ENCODE peak calls at places on chromosomes 1 and 21, in six cellular contexts. F is stimulated activated naive B cell treated with anti-CD40 and anti-IgM and Interleukin-4, amounts not matched to agents 10 μg/mL and 1 μg/mL and 100 μg/mL, for 72 hours; O is SHP77; Y is left colon; X is C1 segment of cervical spinal cord; B is NCI-H1092 treated with DMSO at 0.1 percent for 48 hours. V is an unnamed sample.

GRCh38 chr1:109773900-109774485 is 10.3 kb upstream of the EPS8L3 start:
- DNase-seq in Y (peak; percentile 25), F (no peak), O (no peak), B (no peak), X (no peak), V (no peak)

GRCh38 chr1:53771648-53772047 is 32.7 kb upstream of the GLIS1 start:
- DNase-seq in F (no peak), O (no peak), Y (no peak), B (no peak), X (no peak), V (no peak)

GRCh38 chr21:29072873-29073221 is 601 bp downstream of the CCT8 start:
- DNase-seq in F (no peak), Y (no peak), B (no peak), X (no peak), O (no peak), V (no peak)

GRCh38 chr1:155082301-155082940 is 3.8 kb downstream of the EFNA3 start:
- DNase-seq in B (no peak), Y (peak; percentile 75), X (no peak), O (no peak), F (no peak), V (no peak)

GRCh38 chr1:15053091-15053657 is 100.4 kb upstream of the TMEM51 start:
- DNase-seq in X (no peak), O (no peak), B (no peak), F (no peak), Y (no peak), V (no peak)

GRCh38 chr1:110605901-110606783 is at the start of gene KCNA2:
- DNase-seq in B (peak; percentile 37), X (peak; percentile 64), Y (no peak), O (peak; percentile 32), F (no peak), V (peak; percentile 66)

GRCh38 chr1:32871364-32872188 is 864 bp upstream of the FNDC5 start:
- DNase-seq in X (no peak), F (no peak), Y (no peak), B (no peak), O (no peak), V (peak; percentile 9)

GRCh38 chr1:212030936-212031528 is 4.3 kb downstream of the INTS7 start:
- DNase-seq in Y (no peak), X (no peak), F (no peak), O (no peak), B (no peak), V (no peak)

GRCh38 chr1:42479621-42480020 is 16.5 kb downstream of the CCDC30 start:
- DNase-seq in X (no peak), B (peak; percentile 7), F (no peak), O (no peak), Y (no peak), V (peak; percentile 85)

GRCh38 chr1:165512817-165513216 is 31.0 kb upstream of the LRRC52 start:
- DNase-seq in B (no peak), Y (no peak), O (no peak), F (no peak), X (no peak), V (peak; percentile 62)

GRCh38 chr1:37034301-37035013 is at the start of gene GRIK3:
- DNase-seq in F (no peak), Y (no peak), O (no peak), B (peak; percentile 87), X (peak; percentile 6), V (peak; percentile 66)